ENCODE peak calls at places on chromosomes 13 and 19, in five cellular contexts. One of them, this sample, is unnamed.

GRCh38 chr13:33125821-33126570 is 109.8 kb downstream of the KL start:
- DNase-seq in SK-N-SH: no peak
- DNase-seq in HepG2: peak; percentile 99
- DNase-seq in K562: no peak
- DNase-seq in GM12878: no peak
- DNase-seq in this sample: peak; percentile 13

GRCh38 chr13:99809931-99810330 is 161.6 kb downstream of the ZIC5 start:
- DNase-seq in SK-N-SH: no peak
- DNase-seq in HepG2: peak; percentile 32
- DNase-seq in K562: no peak
- DNase-seq in GM12878: no peak
- DNase-seq in this sample: no peak

GRCh38 chr19:46815833-46816627 is 27.6 kb upstream of the SLC1A5 start:
- DNase-seq in SK-N-SH: no peak
- DNase-seq in HepG2: peak; percentile 67
- DNase-seq in K562: no peak
- DNase-seq in GM12878: no peak
- DNase-seq in this sample: no peak

GRCh38 chr13:30779608-30780007 is 44.3 kb downstream of the ALOX5AP start:
- DNase-seq in SK-N-SH: no peak
- DNase-seq in HepG2: no peak
- DNase-seq in K562: no peak
- DNase-seq in GM12878: no peak
- DNase-seq in this sample: no peak

GRCh38 chr13:59391696-59392095 is 772.0 kb downstream of the DIAPH3 start:
- DNase-seq in SK-N-SH: peak; percentile 30
- DNase-seq in HepG2: peak; percentile 39
- DNase-seq in K562: peak; percentile 31
- DNase-seq in GM12878: peak; percentile 45
- DNase-seq in this sample: peak; percentile 58

GRCh38 chr13:45370922-45371406 is 30.0 kb upstream of the TPT1 start:
- DNase-seq in SK-N-SH: peak; percentile 34
- DNase-seq in HepG2: no peak
- DNase-seq in K562: peak; percentile 73
- DNase-seq in GM12878: no peak
- DNase-seq in this sample: peak; percentile 59

GRCh38 chr19:6458695-6459355 is 767 bp downstream of the SLC25A23 start:
- DNase-seq in SK-N-SH: no peak
- DNase-seq in HepG2: no peak
- DNase-seq in K562: no peak
- DNase-seq in GM12878: no peak
- DNase-seq in this sample: no peak

GRCh38 chr13:40608308-40608707 is 58.1 kb downstream of the FOXO1 start:
- DNase-seq in SK-N-SH: no peak
- DNase-seq in HepG2: no peak
- DNase-seq in K562: no peak
- DNase-seq in GM12878: no peak
- DNase-seq in this sample: no peak

GRCh38 chr19:12668937-12669271 is 2.3 kb downstream of the WDR83 start:
- DNase-seq in SK-N-SH: peak; percentile 61
- DNase-seq in HepG2: peak; percentile 40
- DNase-seq in K562: peak; percentile 65
- DNase-seq in GM12878: no peak
- DNase-seq in this sample: no peak

GRCh38 chr19:32458500-32459123 is 53.0 kb downstream of the DPY19L3 start:
- DNase-seq in SK-N-SH: no peak
- DNase-seq in HepG2: no peak
- DNase-seq in K562: no peak
- DNase-seq in GM12878: peak; percentile 42
- DNase-seq in this sample: no peak

GRCh38 chr19:46759817-46760333 is 13.6 kb upstream of the STRN4 start:
- DNase-seq in SK-N-SH: no peak
- DNase-seq in HepG2: no peak
- DNase-seq in K562: no peak
- DNase-seq in GM12878: no peak
- DNase-seq in this sample: no peak

GRCh38 chr19:55146648-55147218 is 2.3 kb downstream of the TNNT1 start:
- DNase-seq in SK-N-SH: peak; percentile 70
- DNase-seq in HepG2: peak; percentile 25
- DNase-seq in K562: peak; percentile 92
- DNase-seq in GM12878: no peak
- DNase-seq in this sample: peak; percentile 69

GRCh38 chr13:39284801-39285388 is 246.6 kb downstream of the NHLRC3 start:
- DNase-seq in SK-N-SH: no peak
- DNase-seq in HepG2: no peak
- DNase-seq in K562: no peak
- DNase-seq in GM12878: no peak
- DNase-seq in this sample: no peak

GRCh38 chr19:33134571-33135041 is 2.7 kb downstream of the WDR88 start:
- DNase-seq in SK-N-SH: peak; percentile 44
- DNase-seq in HepG2: no peak
- DNase-seq in K562: peak; percentile 33
- DNase-seq in GM12878: no peak
- DNase-seq in this sample: no peak

GRCh38 chr13:113652404-113653263 is 5.4 kb downstream of the ATP4B start:
- DNase-seq in SK-N-SH: no peak
- DNase-seq in HepG2: no peak
- DNase-seq in K562: no peak
- DNase-seq in GM12878: no peak
- DNase-seq in this sample: no peak

GRCh38 chr13:114019367-114019766 is 45.5 kb upstream of the C13orf46 start:
- DNase-seq in SK-N-SH: peak; percentile 79
- DNase-seq in HepG2: no peak
- DNase-seq in K562: peak; percentile 87
- DNase-seq in GM12878: no peak
- DNase-seq in this sample: peak; percentile 71

GRCh38 chr19:21751379-21751778 is 16.0 kb downstream of the ZNF100 start:
- DNase-seq in SK-N-SH: no peak
- DNase-seq in HepG2: peak; percentile 1
- DNase-seq in K562: no peak
- DNase-seq in GM12878: no peak
- DNase-seq in this sample: no peak

DNA sequence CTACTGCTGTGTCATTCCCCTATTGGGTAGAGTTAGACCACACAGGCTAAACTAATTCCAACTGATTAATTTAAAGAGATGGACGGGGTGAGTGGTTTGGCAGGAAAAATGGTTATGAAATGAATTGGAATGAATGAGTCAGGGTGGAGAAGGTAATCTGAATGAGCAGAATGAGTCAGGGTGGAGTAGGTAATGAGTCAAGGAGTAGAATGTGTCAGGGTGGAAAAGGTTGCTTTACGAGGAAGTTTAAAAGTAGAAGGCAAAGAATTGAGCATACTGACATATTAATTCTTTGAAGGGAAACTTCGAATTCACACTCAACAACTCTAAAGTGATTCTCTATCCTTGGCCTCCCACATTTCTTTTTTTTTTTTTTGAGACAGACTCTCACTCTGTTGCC is 12.7 kb upstream of the ZNF121 start:
- DNase-seq in SK-N-SH: no peak
- DNase-seq in HepG2: no peak
- DNase-seq in K562: no peak
- DNase-seq in GM12878: no peak
- DNase-seq in this sample: no peak
- TF ChIP-seq FOXM1 in SK-N-SH: no peak
- TF ChIP-seq FOXM1 in HepG2: no peak
- TF ChIP-seq FOXM1 in K562: no peak
- TF ChIP-seq FOXM1 in GM12878: no peak
- TF ChIP-seq FOXM1 in this sample: no peak

GRCh38 chr13:96091164-96091931 is 1.4 kb downstream of the HS6ST3 start:
- DNase-seq in SK-N-SH: peak; percentile 46
- DNase-seq in HepG2: no peak
- DNase-seq in K562: no peak
- DNase-seq in GM12878: no peak
- DNase-seq in this sample: peak; percentile 32
- TF ChIP-seq FOXM1 in SK-N-SH: no peak
- TF ChIP-seq FOXM1 in HepG2: no peak
- TF ChIP-seq FOXM1 in K562: no peak
- TF ChIP-seq FOXM1 in GM12878: no peak
- TF ChIP-seq FOXM1 in this sample: no peak

GRCh38 chr13:49356224-49356623 is 87.6 kb downstream of the CAB39L start:
- DNase-seq in SK-N-SH: no peak
- DNase-seq in HepG2: no peak
- DNase-seq in K562: no peak
- DNase-seq in GM12878: no peak
- DNase-seq in this sample: no peak
- TF ChIP-seq FOXM1 in SK-N-SH: no peak
- TF ChIP-seq FOXM1 in HepG2: no peak
- TF ChIP-seq FOXM1 in K562: no peak
- TF ChIP-seq FOXM1 in GM12878: no peak
- TF ChIP-seq FOXM1 in this sample: no peak

GRCh38 chr19:3501780-3502179 is 1.3 kb upstream of the DOHH start:
- DNase-seq in SK-N-SH: no peak
- DNase-seq in HepG2: no peak
- DNase-seq in K562: no peak
- DNase-seq in GM12878: no peak
- DNase-seq in this sample: no peak
- TF ChIP-seq FOXM1 in SK-N-SH: no peak
- TF ChIP-seq FOXM1 in HepG2: no peak
- TF ChIP-seq FOXM1 in K562: no peak
- TF ChIP-seq FOXM1 in GM12878: no peak
- TF ChIP-seq FOXM1 in this sample: no peak

GRCh38 chr19:58203814-58204475 is 21.1 kb downstream of the ZNF274 start:
- DNase-seq in SK-N-SH: no peak
- DNase-seq in HepG2: no peak
- DNase-seq in K562: no peak
- DNase-seq in GM12878: no peak
- DNase-seq in this sample: no peak

GRCh38 chr19:58209577-58209976 is 19.1 kb upstream of the ZNF544 start:
- DNase-seq in SK-N-SH: no peak
- DNase-seq in HepG2: no peak
- DNase-seq in K562: no peak
- DNase-seq in GM12878: no peak
- DNase-seq in this sample: no peak

DNA sequence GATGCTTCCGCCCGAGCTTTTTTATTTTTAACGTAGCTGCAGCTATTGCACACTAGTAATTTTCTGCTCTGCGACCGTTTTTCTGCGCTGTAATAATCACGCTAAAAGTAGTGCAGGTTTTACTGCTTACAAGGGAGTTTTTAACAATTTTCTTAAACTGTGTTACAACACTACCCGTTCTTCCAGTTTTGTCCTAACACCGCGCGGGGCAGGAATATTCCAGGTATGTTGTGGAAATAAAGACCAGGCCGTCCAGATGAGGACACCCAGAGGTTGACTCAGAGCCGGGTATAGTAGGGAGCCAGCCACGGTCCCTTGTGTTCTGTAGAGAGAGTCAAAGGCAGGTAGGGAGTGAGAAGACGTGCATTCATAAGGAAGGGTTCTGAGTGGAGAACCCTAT is 21.7 kb downstream of the ZNF274 start:
- DNase-seq in SK-N-SH: no peak
- DNase-seq in HepG2: no peak
- DNase-seq in K562: no peak
- DNase-seq in GM12878: no peak
- DNase-seq in this sample: no peak
- TF ChIP-seq FOXM1 in SK-N-SH: no peak
- TF ChIP-seq FOXM1 in HepG2: no peak
- TF ChIP-seq FOXM1 in K562: no peak
- TF ChIP-seq FOXM1 in GM12878: no peak
- TF ChIP-seq FOXM1 in this sample: no peak

This sample was measured in HEK293T.